ENCODE peak calls at places on chromosome 16, in four cellular contexts. One of them, this sample, is unnamed.

GRCh38 chr16:10745856-10746255 is 2.2 kb downstream of the NUBP1 start:
- ATAC-seq in left cardiac atrium: no peak
- ATAC-seq in IMR-90: no peak
- ATAC-seq in mucosa of descending colon: no peak
- ATAC-seq in this sample: no peak

GRCh38 chr16:17224350-17224749 is 246.4 kb downstream of the XYLT1 start:
- ATAC-seq in IMR-90: no peak
- ATAC-seq in mucosa of descending colon: no peak
- ATAC-seq in left cardiac atrium: no peak
- ATAC-seq in this sample: no peak

GRCh38 chr16:62478903-62479458 is 442.7 kb upstream of the CDH8 start:
- ATAC-seq in left cardiac atrium: no peak
- ATAC-seq in mucosa of descending colon: no peak
- ATAC-seq in IMR-90: no peak
- ATAC-seq in this sample: no peak

GRCh38 chr16:85635545-85636140 is 22.5 kb downstream of the GSE1 start:
- ATAC-seq in left cardiac atrium: no peak
- ATAC-seq in IMR-90: no peak
- ATAC-seq in mucosa of descending colon: no peak
- ATAC-seq in this sample: no peak

GRCh38 chr16:25689137-25689836 is 2.5 kb upstream of the HS3ST4 start:
- ATAC-seq in mucosa of descending colon: no peak
- ATAC-seq in left cardiac atrium: no peak
- ATAC-seq in IMR-90: no peak
- ATAC-seq in this sample: no peak

GRCh38 chr16:11152677-11153321 is 103.2 kb downstream of the SOCS1 start:
- ATAC-seq in mucosa of descending colon: no peak
- ATAC-seq in IMR-90: no peak
- ATAC-seq in left cardiac atrium: no peak
- ATAC-seq in this sample: no peak

GRCh38 chr16:85607331-85607765 is 5.8 kb upstream of the GSE1 start:
- ATAC-seq in left cardiac atrium: no peak
- ATAC-seq in IMR-90: no peak
- ATAC-seq in mucosa of descending colon: peak
- ATAC-seq in this sample: no peak

GRCh38 chr16:67805718-67806427 is 487 bp downstream of the RANBP10 start:
- ATAC-seq in IMR-90: peak
- ATAC-seq in left cardiac atrium: peak
- ATAC-seq in mucosa of descending colon: peak
- ATAC-seq in this sample: no peak

GRCh38 chr16:64627781-64628180 is 494.1 kb downstream of the CDH11 start:
- ATAC-seq in mucosa of descending colon: no peak
- ATAC-seq in left cardiac atrium: peak
- ATAC-seq in IMR-90: no peak
- ATAC-seq in this sample: no peak

GRCh38 chr16:27223226-27223610 is 19.9 kb downstream of the KDM8 start:
- ATAC-seq in mucosa of descending colon: no peak
- ATAC-seq in IMR-90: no peak
- ATAC-seq in left cardiac atrium: peak
- ATAC-seq in this sample: peak

GRCh38 chr16:29683543-29684090 is 4.6 kb downstream of the QPRT start:
- ATAC-seq in mucosa of descending colon: no peak
- ATAC-seq in IMR-90: no peak
- ATAC-seq in left cardiac atrium: no peak
- ATAC-seq in this sample: no peak

GRCh38 chr16:12901204-12901596 is 198 bp upstream of the SHISA9 start:
- ATAC-seq in mucosa of descending colon: peak
- ATAC-seq in left cardiac atrium: no peak
- ATAC-seq in IMR-90: no peak
- ATAC-seq in this sample: no peak

GRCh38 chr16:8396463-8396862 is 193.8 kb downstream of the TMEM114 start:
- ATAC-seq in left cardiac atrium: no peak
- ATAC-seq in IMR-90: no peak
- ATAC-seq in mucosa of descending colon: no peak
- ATAC-seq in this sample: no peak

GRCh38 chr16:83913234-83913633 is 14.3 kb downstream of the MLYCD start:
- ATAC-seq in left cardiac atrium: peak
- ATAC-seq in IMR-90: peak
- ATAC-seq in mucosa of descending colon: peak
- ATAC-seq in this sample: no peak

GRCh38 chr16:29680180-29680598 is 1.2 kb downstream of the QPRT start:
- ATAC-seq in mucosa of descending colon: peak
- ATAC-seq in left cardiac atrium: no peak
- ATAC-seq in IMR-90: no peak
- ATAC-seq in this sample: no peak

GRCh38 chr16:29644973-29645698 is 17.9 kb upstream of the SPN start:
- ATAC-seq in left cardiac atrium: no peak
- ATAC-seq in IMR-90: no peak
- ATAC-seq in mucosa of descending colon: no peak
- ATAC-seq in this sample: peak

GRCh38 chr16:68711421-68712139 is 25.5 kb upstream of the CDH1 start:
- ATAC-seq in IMR-90: no peak
- ATAC-seq in left cardiac atrium: no peak
- ATAC-seq in mucosa of descending colon: no peak
- ATAC-seq in this sample: peak

GRCh38 chr16:11372073-11372923 is 27.0 kb downstream of the RMI2 start:
- ATAC-seq in left cardiac atrium: no peak
- ATAC-seq in mucosa of descending colon: no peak
- ATAC-seq in IMR-90: no peak
- ATAC-seq in this sample: no peak

GRCh38 chr16:21599994-21600773 is 807 bp downstream of the METTL9 start:
- ATAC-seq in IMR-90: no peak
- ATAC-seq in mucosa of descending colon: peak
- ATAC-seq in left cardiac atrium: no peak
- ATAC-seq in this sample: peak

GRCh38 chr16:75789237-75789636 is 62.9 kb upstream of the CPHXL start:
- ATAC-seq in left cardiac atrium: no peak
- ATAC-seq in IMR-90: peak
- ATAC-seq in mucosa of descending colon: peak
- ATAC-seq in this sample: peak

GRCh38 chr16:55622930-55623561 is 32.7 kb upstream of the SLC6A2 start:
- ATAC-seq in IMR-90: no peak
- ATAC-seq in mucosa of descending colon: peak
- ATAC-seq in left cardiac atrium: no peak
- ATAC-seq in this sample: no peak

GRCh38 chr16:85479972-85480726 is 133.0 kb upstream of the GSE1 start:
- ATAC-seq in IMR-90: no peak
- ATAC-seq in left cardiac atrium: no peak
- ATAC-seq in mucosa of descending colon: peak
- ATAC-seq in this sample: no peak

GRCh38 chr16:55892821-55893220 is 17.6 kb upstream of the CES5A start:
- ATAC-seq in mucosa of descending colon: no peak
- ATAC-seq in left cardiac atrium: no peak
- ATAC-seq in IMR-90: no peak
- ATAC-seq in this sample: no peak

GRCh38 chr16:9465150-9465549 is 373.7 kb downstream of the HAPSTR1 start:
- ATAC-seq in left cardiac atrium: no peak
- ATAC-seq in IMR-90: no peak
- ATAC-seq in mucosa of descending colon: no peak
- ATAC-seq in this sample: no peak

GRCh38 chr16:17776465-17776864 is 305.7 kb upstream of the XYLT1 start:
- ATAC-seq in IMR-90: no peak
- ATAC-seq in left cardiac atrium: no peak
- ATAC-seq in mucosa of descending colon: no peak
- ATAC-seq in this sample: no peak

GRCh38 chr16:65122974-65123845 is 1.3 kb upstream of the CDH11 start:
- ATAC-seq in left cardiac atrium: peak
- ATAC-seq in IMR-90: peak
- ATAC-seq in mucosa of descending colon: peak
- ATAC-seq in this sample: no peak

GRCh38 chr16:30977502-30977901 is 7.5 kb upstream of the HSD3B7 start:
- ATAC-seq in mucosa of descending colon: no peak
- ATAC-seq in left cardiac atrium: no peak
- ATAC-seq in IMR-90: peak
- ATAC-seq in this sample: no peak

GRCh38 chr16:11106726-11107125 is 149.3 kb downstream of the SOCS1 start:
- ATAC-seq in left cardiac atrium: no peak
- ATAC-seq in IMR-90: no peak
- ATAC-seq in mucosa of descending colon: peak
- ATAC-seq in this sample: no peak

GRCh38 chr16:55328611-55329569 is 4.9 kb downstream of the IRX6 start:
- ATAC-seq in IMR-90: no peak
- ATAC-seq in mucosa of descending colon: no peak
- ATAC-seq in left cardiac atrium: no peak
- ATAC-seq in this sample: no peak

GRCh38 chr16:69930117-69930776 is 20.9 kb upstream of the CLEC18A start:
- ATAC-seq in mucosa of descending colon: peak
- ATAC-seq in left cardiac atrium: peak
- ATAC-seq in IMR-90: peak
- ATAC-seq in this sample: peak

GRCh38 chr16:17396762-17397498 is 73.8 kb downstream of the XYLT1 start:
- ATAC-seq in IMR-90: peak
- ATAC-seq in mucosa of descending colon: peak
- ATAC-seq in left cardiac atrium: peak
- ATAC-seq in this sample: peak

GRCh38 chr16:27221576-27222498 is 18.5 kb downstream of the KDM8 start:
- ATAC-seq in mucosa of descending colon: no peak
- ATAC-seq in IMR-90: peak
- ATAC-seq in left cardiac atrium: peak
- ATAC-seq in this sample: no peak

GRCh38 chr16:88338896-88339295 is 43.9 kb upstream of the ZNF469 start:
- ATAC-seq in left cardiac atrium: no peak
- ATAC-seq in IMR-90: no peak
- ATAC-seq in mucosa of descending colon: no peak
- ATAC-seq in this sample: no peak

GRCh38 chr16:1398826-1399581 is 15.5 kb downstream of the UNKL start:
- ATAC-seq in IMR-90: no peak
- ATAC-seq in left cardiac atrium: no peak
- ATAC-seq in mucosa of descending colon: no peak
- ATAC-seq in this sample: no peak

GRCh38 chr16:2028620-2029220 is 2.0 kb downstream of the NHERF2 start:
- ATAC-seq in mucosa of descending colon: no peak
- ATAC-seq in IMR-90: no peak
- ATAC-seq in left cardiac atrium: no peak
- ATAC-seq in this sample: no peak

GRCh38 chr16:72198021-72198420 is 26.1 kb upstream of the PMFBP1 start:
- ATAC-seq in mucosa of descending colon: no peak
- ATAC-seq in left cardiac atrium: peak
- ATAC-seq in IMR-90: peak
- ATAC-seq in this sample: no peak

GRCh38 chr16:59341368-59341767 is 607.3 kb upstream of the GOT2 start:
- ATAC-seq in IMR-90: peak
- ATAC-seq in left cardiac atrium: no peak
- ATAC-seq in mucosa of descending colon: no peak
- ATAC-seq in this sample: no peak

GRCh38 chr16:4021070-4021779 is 95.0 kb downstream of the ADCY9 start:
- ATAC-seq in IMR-90: peak
- ATAC-seq in left cardiac atrium: peak
- ATAC-seq in mucosa of descending colon: peak
- ATAC-seq in this sample: no peak

GRCh38 chr16:27700596-27700995 is 150.7 kb downstream of the KATNIP start:
- ATAC-seq in mucosa of descending colon: no peak
- ATAC-seq in IMR-90: no peak
- ATAC-seq in left cardiac atrium: peak
- ATAC-seq in this sample: no peak

GRCh38 chr16:81275795-81276194 is 37.3 kb downstream of the BCO1 start:
- ATAC-seq in IMR-90: no peak
- ATAC-seq in left cardiac atrium: no peak
- ATAC-seq in mucosa of descending colon: peak
- ATAC-seq in this sample: no peak

This sample was measured in activated T-helper 17 cell treated with anti-CD3 and anti-CD28 coated beads, Interleukin-2, amount 50 U/mL, for 72 hours.